ENCODE peak calls at places on chromosome 9, in five cellular contexts. M, H, V, X and O are unnamed samples.

GRCh38 chr9:6495484-6495883 is 82.5 kb downstream of the UHRF2 start:
- DNase-seq in M (no peak), H (no peak), V (no peak), X (no peak), O (no peak)

GRCh38 chr9:21590058-21590996 is 108.2 kb upstream of the IFNE start:
- DNase-seq in M (no peak), H (no peak), V (no peak), X (peak; percentile 60), O (no peak)

GRCh38 chr9:27528278-27528885 is 1.2 kb downstream of the MOB3B start:
- DNase-seq in M (peak; percentile 41), H (peak; percentile 21), V (peak; percentile 90), X (peak; percentile 70), O (peak; percentile 23)

GRCh38 chr9:38068866-38069628 is at the start of gene SHB:
- DNase-seq in M (peak; percentile 68), H (peak; percentile 83), V (peak; percentile 62), X (peak; percentile 43), O (peak; percentile 82)

GRCh38 chr9:22415941-22416691 is 30.5 kb upstream of the DMRTA1 start:
- DNase-seq in M (no peak), H (no peak), V (no peak), X (peak; percentile 11), O (no peak)

GRCh38 chr9:73565833-73566465 is 414.3 kb downstream of the ANXA1 start:
- DNase-seq in M (no peak), H (peak; percentile 69), V (no peak), X (peak; percentile 75), O (no peak)

GRCh38 chr9:104766025-104766424 is 2.1 kb downstream of the NIPSNAP3B start:
- DNase-seq in M (no peak), H (no peak), V (no peak), X (no peak), O (no peak)

GRCh38 chr9:24552526-24552925 is 6.8 kb upstream of the IZUMO3 start:
- DNase-seq in M (no peak), H (no peak), V (no peak), X (no peak), O (no peak)

GRCh38 chr9:130239741-130240241 is 25.8 kb upstream of the HMCN2 start:
- DNase-seq in M (no peak), H (peak; percentile 56), V (no peak), X (peak; percentile 26), O (peak; percentile 12)

GRCh38 chr9:122031806-122032205 is 61.3 kb downstream of the TTLL11 start:
- DNase-seq in M (no peak), H (no peak), V (no peak), X (peak; percentile 40), O (no peak)

GRCh38 chr9:5438301-5439162 is 807 bp upstream of the PLGRKT start:
- DNase-seq in M (no peak), H (no peak), V (no peak), X (peak; percentile 72), O (no peak)

GRCh38 chr9:18739127-18739526 is 265.2 kb downstream of the ADAMTSL1 start:
- DNase-seq in M (no peak), H (no peak), V (no peak), X (no peak), O (no peak)

GRCh38 chr9:130254753-130255637 is 10.6 kb upstream of the HMCN2 start:
- DNase-seq in M (no peak), H (no peak), V (no peak), X (no peak), O (no peak)

GRCh38 chr9:74951725-74952151 is 974 bp downstream of the C9orf40 start:
- DNase-seq in M (no peak), H (peak; percentile 40), V (peak; percentile 23), X (peak; percentile 33), O (peak; percentile 62)

GRCh38 chr9:132787748-132788159 is 90.3 kb downstream of the AK8 start:
- DNase-seq in M (no peak), H (no peak), V (no peak), X (no peak), O (no peak)

GRCh38 chr9:91029621-91030361 is 228.2 kb downstream of the SYK start:
- DNase-seq in M (no peak), H (no peak), V (no peak), X (no peak), O (no peak)

GRCh38 chr9:130461218-130461630 is 16.5 kb downstream of the ASS1 start:
- DNase-seq in M (peak; percentile 45), H (peak; percentile 75), V (no peak), X (peak; percentile 10), O (peak; percentile 61)

GRCh38 chr9:30058463-30058862 is 2326.0 kb upstream of the ACO1 start:
- DNase-seq in M (no peak), H (no peak), V (no peak), X (no peak), O (no peak)

GRCh38 chr9:37909326-37909725 is 5.4 kb upstream of the SLC25A51 start:
- DNase-seq in M (no peak), H (no peak), V (no peak), X (no peak), O (no peak)

GRCh38 chr9:100478192-100478591 is 5.2 kb downstream of the TMEFF1 start:
- DNase-seq in M (no peak), H (no peak), V (no peak), X (no peak), O (no peak)

GRCh38 chr9:114512337-114512874 is 7.1 kb upstream of the WHRN start:
- DNase-seq in M (no peak), H (no peak), V (no peak), X (no peak), O (no peak)

GRCh38 chr9:88653926-88654325 is 118.9 kb downstream of the NXNL2 start:
- DNase-seq in M (no peak), H (no peak), V (no peak), X (peak; percentile 75), O (no peak)

GRCh38 chr9:88706193-88707112 is 171.5 kb downstream of the NXNL2 start:
- DNase-seq in M (no peak), H (no peak), V (no peak), X (peak; percentile 30), O (no peak)

GRCh38 chr9:38118862-38119435 is 49.9 kb upstream of the SHB start:
- DNase-seq in M (no peak), H (no peak), V (no peak), X (no peak), O (no peak)

GRCh38 chr9:114655689-114656088 is 1.9 kb downstream of the TEX53 start:
- DNase-seq in M (no peak), H (no peak), V (no peak), X (peak; percentile 73), O (no peak)

GRCh38 chr9:94888775-94889174 is 162.3 kb downstream of the AOPEP start:
- DNase-seq in M (no peak), H (no peak), V (no peak), X (no peak), O (no peak)

GRCh38 chr9:94885854-94886447 is 159.5 kb downstream of the AOPEP start:
- DNase-seq in M (no peak), H (no peak), V (no peak), X (no peak), O (no peak)

GRCh38 chr9:94889627-94890026 is 163.1 kb downstream of the AOPEP start:
- DNase-seq in M (no peak), H (no peak), V (no peak), X (peak; percentile 77), O (no peak)

GRCh38 chr9:94891183-94891582 is 164.7 kb downstream of the AOPEP start:
- DNase-seq in M (no peak), H (no peak), V (no peak), X (no peak), O (no peak)

DNA sequence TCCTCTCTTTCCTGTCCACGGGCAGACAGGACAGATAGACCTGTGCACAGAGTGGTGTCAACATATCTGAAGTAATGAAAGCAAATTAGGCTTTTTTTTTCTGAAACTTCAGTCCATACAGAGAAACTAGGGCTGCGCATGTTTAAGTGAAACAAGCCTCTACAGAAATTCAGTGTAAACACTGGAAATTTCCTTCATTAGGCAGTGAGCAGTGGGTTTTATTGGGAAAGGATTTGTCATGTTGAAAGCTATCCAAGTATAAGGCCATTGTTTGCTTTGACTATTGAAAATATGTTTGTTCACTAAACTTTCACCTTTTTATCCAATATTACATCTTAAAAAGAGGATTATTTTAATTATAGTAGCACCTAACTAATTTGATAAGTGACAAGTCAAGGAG is 161.2 kb downstream of the AOPEP start:
- DNase-seq in M (no peak), H (no peak), V (no peak), X (no peak), O (no peak)
- H3K27ac ChIP-seq in M (no peak overlapping the region), H (no peak overlapping the region), V (no peak overlapping the region), X (no peak overlapping the region), O (no peak overlapping the region)

GRCh38 chr9:79195904-79196303 is 375.9 kb upstream of the TLE4 start:
- DNase-seq in M (no peak), H (no peak), V (no peak), X (peak; percentile 89), O (no peak)
- H3K27ac ChIP-seq in M (no peak overlapping the region), H (no peak overlapping the region), V (no peak overlapping the region), X (no peak overlapping the region), O (no peak overlapping the region)

GRCh38 chr9:33250458-33250995 is 10.6 kb downstream of the SPINK4 start:
- DNase-seq in M (no peak), H (no peak), V (no peak), X (peak; percentile 58), O (no peak)
- H3K27ac ChIP-seq in M (no peak overlapping the region), H (no peak overlapping the region), V (peak overlapping the region; percentile 38), X (no peak overlapping the region), O (peak overlapping the region; percentile 1)

GRCh38 chr9:136868644-136869043 is 2.5 kb upstream of the EDF1 start:
- DNase-seq in M (no peak), H (no peak), V (no peak), X (no peak), O (no peak)

GRCh38 chr9:136867917-136868316 is 1.8 kb upstream of the EDF1 start:
- DNase-seq in M (no peak), H (no peak), V (no peak), X (no peak), O (no peak)

GRCh38 chr9:136864996-136865767 is 926 bp downstream of the EDF1 start:
- DNase-seq in M (no peak), H (no peak), V (no peak), X (no peak), O (no peak)

GRCh38 chr9:136865768-136866103 is 372 bp downstream of the EDF1 start:
- DNase-seq in M (no peak), H (no peak), V (no peak), X (no peak), O (no peak)

DNA sequence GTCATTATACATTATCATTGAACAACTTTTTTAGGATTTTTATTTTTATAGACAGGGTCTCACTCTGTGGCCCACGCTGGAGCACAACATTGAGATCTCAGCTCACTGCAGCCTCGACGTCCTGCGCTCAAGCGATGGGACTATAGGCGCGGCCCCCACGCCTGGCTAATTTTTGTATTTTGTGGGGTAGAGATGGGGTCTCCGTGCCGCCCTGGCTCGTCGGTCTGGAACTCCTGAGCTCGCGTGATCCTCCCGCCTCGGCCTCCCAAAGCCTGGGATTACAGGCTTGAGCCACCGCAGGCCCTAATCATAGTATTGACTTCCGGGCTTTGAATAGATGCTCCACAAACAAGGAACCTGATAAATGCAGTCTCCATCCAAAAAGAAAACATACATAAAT is 1.4 kb upstream of the EDF1 start:
- DNase-seq in M (no peak), H (no peak), V (no peak), X (no peak), O (no peak)
- H3K27ac ChIP-seq in M (peak overlapping the region; percentile 99), H (no peak overlapping the region), V (no peak overlapping the region), X (no peak overlapping the region), O (no peak overlapping the region)

GRCh38 chr9:107755267-107755666 is 265.7 kb upstream of the KLF4 start:
- DNase-seq in M (no peak), H (no peak), V (peak; percentile 46), X (peak; percentile 77), O (no peak)
- H3K27ac ChIP-seq in M (no peak overlapping the region), H (no peak overlapping the region), V (peak overlapping the region; percentile 43), X (no peak overlapping the region), O (no peak overlapping the region)